ENCODE peak calls at places on chromosomes 13 and 19, in six cellular contexts. One of them, this sample, is unnamed.

GRCh38 chr13:48662226-48662625 is 8.5 kb downstream of the CYSLTR2 start:
- DNase-seq in CD4-positive, alpha-beta memory T cell: no peak
- DNase-seq in non-pigmented ciliary epithelial cell: no peak
- DNase-seq in omental fat pad: no peak
- DNase-seq in stimulated activated effector memory CD8-positive, alpha-beta T cell treated with anti-CD3 and anti-CD28 coated beads, Interleukin-12 subunit alpha, Interleukin-12 subunit beta, amount 100 ng/mL, for 72 hours: no peak
- DNase-seq in stimulated activated CD8-positive, alpha-beta memory T cell treated with anti-CD3 and anti-CD28 coated beads, Interleukin-12 subunit alpha, Interleukin-12 subunit beta, amount 100 ng/mL, for 4 hours: no peak
- DNase-seq in this sample: no peak

GRCh38 chr13:80337011-80337688 is 3.8 kb downstream of the SPRY2 start:
- DNase-seq in CD4-positive, alpha-beta memory T cell: no peak
- DNase-seq in non-pigmented ciliary epithelial cell: no peak
- DNase-seq in omental fat pad: no peak
- DNase-seq in stimulated activated effector memory CD8-positive, alpha-beta T cell treated with anti-CD3 and anti-CD28 coated beads, Interleukin-12 subunit alpha, Interleukin-12 subunit beta, amount 100 ng/mL, for 72 hours: no peak
- DNase-seq in stimulated activated CD8-positive, alpha-beta memory T cell treated with anti-CD3 and anti-CD28 coated beads, Interleukin-12 subunit alpha, Interleukin-12 subunit beta, amount 100 ng/mL, for 4 hours: no peak
- DNase-seq in this sample: no peak

GRCh38 chr19:40302224-40303011 is 17.3 kb upstream of the AKT2 start:
- DNase-seq in CD4-positive, alpha-beta memory T cell: no peak
- DNase-seq in non-pigmented ciliary epithelial cell: no peak
- DNase-seq in omental fat pad: no peak
- DNase-seq in stimulated activated effector memory CD8-positive, alpha-beta T cell treated with anti-CD3 and anti-CD28 coated beads, Interleukin-12 subunit alpha, Interleukin-12 subunit beta, amount 100 ng/mL, for 72 hours: no peak
- DNase-seq in stimulated activated CD8-positive, alpha-beta memory T cell treated with anti-CD3 and anti-CD28 coated beads, Interleukin-12 subunit alpha, Interleukin-12 subunit beta, amount 100 ng/mL, for 4 hours: no peak
- DNase-seq in this sample: no peak

GRCh38 chr19:42105358-42105757 is 26.9 kb downstream of the POU2F2 start:
- DNase-seq in CD4-positive, alpha-beta memory T cell: no peak
- DNase-seq in non-pigmented ciliary epithelial cell: no peak
- DNase-seq in omental fat pad: no peak
- DNase-seq in stimulated activated effector memory CD8-positive, alpha-beta T cell treated with anti-CD3 and anti-CD28 coated beads, Interleukin-12 subunit alpha, Interleukin-12 subunit beta, amount 100 ng/mL, for 72 hours: no peak
- DNase-seq in stimulated activated CD8-positive, alpha-beta memory T cell treated with anti-CD3 and anti-CD28 coated beads, Interleukin-12 subunit alpha, Interleukin-12 subunit beta, amount 100 ng/mL, for 4 hours: no peak
- DNase-seq in this sample: no peak

GRCh38 chr13:111216166-111216960 is 101.3 kb downstream of the ARHGEF7 start:
- DNase-seq in CD4-positive, alpha-beta memory T cell: peak
- DNase-seq in non-pigmented ciliary epithelial cell: no peak
- DNase-seq in omental fat pad: no peak
- DNase-seq in stimulated activated effector memory CD8-positive, alpha-beta T cell treated with anti-CD3 and anti-CD28 coated beads, Interleukin-12 subunit alpha, Interleukin-12 subunit beta, amount 100 ng/mL, for 72 hours: peak
- DNase-seq in stimulated activated CD8-positive, alpha-beta memory T cell treated with anti-CD3 and anti-CD28 coated beads, Interleukin-12 subunit alpha, Interleukin-12 subunit beta, amount 100 ng/mL, for 4 hours: peak
- DNase-seq in this sample: peak

GRCh38 chr13:109816112-109816978 is 30.0 kb upstream of the IRS2 start:
- DNase-seq in CD4-positive, alpha-beta memory T cell: no peak
- DNase-seq in non-pigmented ciliary epithelial cell: no peak
- DNase-seq in omental fat pad: no peak
- DNase-seq in stimulated activated effector memory CD8-positive, alpha-beta T cell treated with anti-CD3 and anti-CD28 coated beads, Interleukin-12 subunit alpha, Interleukin-12 subunit beta, amount 100 ng/mL, for 72 hours: no peak
- DNase-seq in stimulated activated CD8-positive, alpha-beta memory T cell treated with anti-CD3 and anti-CD28 coated beads, Interleukin-12 subunit alpha, Interleukin-12 subunit beta, amount 100 ng/mL, for 4 hours: no peak
- DNase-seq in this sample: no peak

GRCh38 chr19:37930416-37930815 is 23.4 kb downstream of the SIPA1L3 start:
- DNase-seq in CD4-positive, alpha-beta memory T cell: no peak
- DNase-seq in non-pigmented ciliary epithelial cell: no peak
- DNase-seq in omental fat pad: no peak
- DNase-seq in stimulated activated effector memory CD8-positive, alpha-beta T cell treated with anti-CD3 and anti-CD28 coated beads, Interleukin-12 subunit alpha, Interleukin-12 subunit beta, amount 100 ng/mL, for 72 hours: no peak
- DNase-seq in stimulated activated CD8-positive, alpha-beta memory T cell treated with anti-CD3 and anti-CD28 coated beads, Interleukin-12 subunit alpha, Interleukin-12 subunit beta, amount 100 ng/mL, for 4 hours: no peak
- DNase-seq in this sample: no peak

GRCh38 chr13:94710881-94711560 is 1.3 kb downstream of the SOX21 start:
- DNase-seq in CD4-positive, alpha-beta memory T cell: no peak
- DNase-seq in non-pigmented ciliary epithelial cell: no peak
- DNase-seq in omental fat pad: no peak
- DNase-seq in stimulated activated effector memory CD8-positive, alpha-beta T cell treated with anti-CD3 and anti-CD28 coated beads, Interleukin-12 subunit alpha, Interleukin-12 subunit beta, amount 100 ng/mL, for 72 hours: no peak
- DNase-seq in stimulated activated CD8-positive, alpha-beta memory T cell treated with anti-CD3 and anti-CD28 coated beads, Interleukin-12 subunit alpha, Interleukin-12 subunit beta, amount 100 ng/mL, for 4 hours: no peak
- DNase-seq in this sample: no peak

GRCh38 chr13:42474954-42475353 is 99.0 kb upstream of the TNFSF11 start:
- DNase-seq in CD4-positive, alpha-beta memory T cell: no peak
- DNase-seq in non-pigmented ciliary epithelial cell: peak
- DNase-seq in omental fat pad: no peak
- DNase-seq in stimulated activated effector memory CD8-positive, alpha-beta T cell treated with anti-CD3 and anti-CD28 coated beads, Interleukin-12 subunit alpha, Interleukin-12 subunit beta, amount 100 ng/mL, for 72 hours: no peak
- DNase-seq in stimulated activated CD8-positive, alpha-beta memory T cell treated with anti-CD3 and anti-CD28 coated beads, Interleukin-12 subunit alpha, Interleukin-12 subunit beta, amount 100 ng/mL, for 4 hours: no peak
- DNase-seq in this sample: no peak

GRCh38 chr13:74246398-74246975 is 112.3 kb upstream of the KLF12 start:
- DNase-seq in CD4-positive, alpha-beta memory T cell: no peak
- DNase-seq in non-pigmented ciliary epithelial cell: no peak
- DNase-seq in omental fat pad: no peak
- DNase-seq in stimulated activated effector memory CD8-positive, alpha-beta T cell treated with anti-CD3 and anti-CD28 coated beads, Interleukin-12 subunit alpha, Interleukin-12 subunit beta, amount 100 ng/mL, for 72 hours: no peak
- DNase-seq in stimulated activated CD8-positive, alpha-beta memory T cell treated with anti-CD3 and anti-CD28 coated beads, Interleukin-12 subunit alpha, Interleukin-12 subunit beta, amount 100 ng/mL, for 4 hours: peak
- DNase-seq in this sample: no peak

GRCh38 chr13:44555207-44555606 is 20.9 kb downstream of the TSC22D1 start:
- DNase-seq in CD4-positive, alpha-beta memory T cell: no peak
- DNase-seq in non-pigmented ciliary epithelial cell: no peak
- DNase-seq in omental fat pad: no peak
- DNase-seq in stimulated activated effector memory CD8-positive, alpha-beta T cell treated with anti-CD3 and anti-CD28 coated beads, Interleukin-12 subunit alpha, Interleukin-12 subunit beta, amount 100 ng/mL, for 72 hours: no peak
- DNase-seq in stimulated activated CD8-positive, alpha-beta memory T cell treated with anti-CD3 and anti-CD28 coated beads, Interleukin-12 subunit alpha, Interleukin-12 subunit beta, amount 100 ng/mL, for 4 hours: no peak
- DNase-seq in this sample: no peak

GRCh38 chr19:31232871-31233270 is 116.4 kb downstream of the TSHZ3 start:
- DNase-seq in CD4-positive, alpha-beta memory T cell: no peak
- DNase-seq in non-pigmented ciliary epithelial cell: peak
- DNase-seq in omental fat pad: no peak
- DNase-seq in stimulated activated effector memory CD8-positive, alpha-beta T cell treated with anti-CD3 and anti-CD28 coated beads, Interleukin-12 subunit alpha, Interleukin-12 subunit beta, amount 100 ng/mL, for 72 hours: no peak
- DNase-seq in stimulated activated CD8-positive, alpha-beta memory T cell treated with anti-CD3 and anti-CD28 coated beads, Interleukin-12 subunit alpha, Interleukin-12 subunit beta, amount 100 ng/mL, for 4 hours: no peak
- DNase-seq in this sample: no peak